ENCODE peak calls at places on chromosomes 7 and 10, in four cellular contexts. One of them, this sample, is unnamed.

GRCh38 chr10:102632394-102633062 is 11.8 kb upstream of the TRIM8 start:
- DNase-seq in stomach: no peak
- DNase-seq in HTR-8/SVneo: no peak
- DNase-seq in T-helper 22 cell: no peak
- DNase-seq in this sample: no peak

GRCh38 chr10:68052463-68052862 is 22.6 kb downstream of the HERC4 start:
- DNase-seq in stomach: no peak
- DNase-seq in T-helper 22 cell: no peak
- DNase-seq in HTR-8/SVneo: no peak
- DNase-seq in this sample: no peak

GRCh38 chr10:50631052-50631451 is 7.3 kb upstream of the SGMS1 start:
- DNase-seq in T-helper 22 cell: no peak
- DNase-seq in stomach: no peak
- DNase-seq in HTR-8/SVneo: no peak
- DNase-seq in this sample: no peak

GRCh38 chr7:18546576-18546975 is 51.0 kb downstream of the HDAC9 start:
- DNase-seq in T-helper 22 cell: no peak
- DNase-seq in stomach: no peak
- DNase-seq in HTR-8/SVneo: no peak
- DNase-seq in this sample: no peak

GRCh38 chr10:51007781-51008180 is 66.5 kb upstream of the PRKG1 start:
- DNase-seq in HTR-8/SVneo: no peak
- DNase-seq in T-helper 22 cell: no peak
- DNase-seq in stomach: no peak
- DNase-seq in this sample: no peak

GRCh38 chr7:47816647-47817046 is 131.6 kb downstream of the PKD1L1 start:
- DNase-seq in stomach: no peak
- DNase-seq in T-helper 22 cell: no peak
- DNase-seq in HTR-8/SVneo: no peak
- DNase-seq in this sample: no peak

GRCh38 chr7:45717537-45718235 is 143.5 kb downstream of the ADCY1 start:
- DNase-seq in HTR-8/SVneo: no peak
- DNase-seq in stomach: no peak
- DNase-seq in T-helper 22 cell: no peak
- DNase-seq in this sample: no peak

GRCh38 chr10:99754670-99755069 is 22.6 kb downstream of the CUTC start:
- DNase-seq in stomach: no peak
- DNase-seq in HTR-8/SVneo: no peak
- DNase-seq in T-helper 22 cell: no peak
- DNase-seq in this sample: no peak

GRCh38 chr7:148972360-148972759 is 55.9 kb downstream of the PDIA4 start:
- DNase-seq in stomach: no peak
- DNase-seq in T-helper 22 cell: no peak
- DNase-seq in HTR-8/SVneo: no peak
- DNase-seq in this sample: no peak

GRCh38 chr10:72772031-72772430 is 80.1 kb downstream of the MCU start:
- DNase-seq in HTR-8/SVneo: no peak
- DNase-seq in stomach: no peak
- DNase-seq in T-helper 22 cell: no peak
- DNase-seq in this sample: no peak

GRCh38 chr10:33134011-33134751 is 176.2 kb upstream of the ITGB1 start:
- DNase-seq in HTR-8/SVneo: peak
- DNase-seq in T-helper 22 cell: peak
- DNase-seq in stomach: no peak
- DNase-seq in this sample: peak

GRCh38 chr7:6558837-6559236 is 7.6 kb upstream of the GRID2IP start:
- DNase-seq in stomach: no peak
- DNase-seq in HTR-8/SVneo: peak
- DNase-seq in T-helper 22 cell: no peak
- DNase-seq in this sample: no peak

GRCh38 chr10:110421512-110422138 is 76.1 kb upstream of the DUSP5 start:
- DNase-seq in stomach: no peak
- DNase-seq in HTR-8/SVneo: no peak
- DNase-seq in T-helper 22 cell: no peak
- DNase-seq in this sample: no peak

This sample was measured in mucosa of gallbladder.